ENCODE peak calls at places on chromosomes 11 and 22, in four cellular contexts. P is fibroblast of lung, E is spleen, G is lower lobe of right lung. M is an unnamed sample.

GRCh38 chr11:23425379-23425778 is 565.1 kb upstream of the CCDC179 start:
- DNase-seq in G (no peak), P (peak; percentile 2), E (no peak), M (no peak)

GRCh38 chr11:12539570-12539969 is 134.7 kb upstream of the TEAD1 start:
- DNase-seq in G (no peak), P (peak; percentile 97), E (no peak), M (no peak)

GRCh38 chr11:64665381-64665780 is 57.6 kb downstream of the NRXN2 start:
- DNase-seq in G (peak; percentile 39), P (no peak), E (no peak), M (no peak)

GRCh38 chr11:57474751-57475115 is 14.4 kb downstream of the RTN4RL2 start:
- DNase-seq in P (no peak), G (no peak), E (no peak), M (no peak)

GRCh38 chr11:9528573-9529332 is 44.7 kb upstream of the WEE1 start:
- DNase-seq in P (no peak), E (no peak), G (no peak), M (no peak)

GRCh38 chr22:19799322-19800190 is 39.0 kb downstream of the TBX1 start:
- DNase-seq in G (peak; percentile 41), E (no peak), P (peak; percentile 80), M (no peak)

GRCh38 chr22:45917700-45918454 is 59.1 kb downstream of the WNT7B start:
- DNase-seq in G (no peak), P (no peak), E (no peak), M (no peak)

GRCh38 chr11:65165847-65166317 is 4.2 kb upstream of the SPDYC start:
- DNase-seq in G (no peak), P (no peak), E (no peak), M (peak; percentile 74)

GRCh38 chr11:32312206-32312817 is 123.0 kb downstream of the WT1 start:
- DNase-seq in P (peak; percentile 53), E (no peak), G (no peak), M (no peak)

GRCh38 chr11:73172992-73173656 is 31.0 kb upstream of the FCHSD2 start:
- DNase-seq in E (no peak), P (no peak), G (no peak), M (no peak)

GRCh38 chr11:94007906-94008305 is 13.2 kb upstream of the HEPHL1 start:
- DNase-seq in E (no peak), G (no peak), P (no peak), M (no peak)

GRCh38 chr11:134223066-134223465 is 701 bp downstream of the NCAPD3 start:
- DNase-seq in P (no peak), E (peak; percentile 68), G (no peak), M (peak; percentile 25)

GRCh38 chr11:75565221-75565814 is 3.3 kb downstream of the SERPINH1 start:
- DNase-seq in E (no peak), G (no peak), P (peak; percentile 67), M (no peak)

GRCh38 chr22:27842994-27843431 is 41.5 kb upstream of the MN1 start:
- DNase-seq in E (no peak), G (no peak), P (no peak), M (no peak)

GRCh38 chr11:35210886-35211546 is 72.0 kb downstream of the CD44 start:
- DNase-seq in E (no peak), G (no peak), P (no peak), M (no peak)

GRCh38 chr22:45341503-45341902 is 31.8 kb downstream of the FAM118A start:
- DNase-seq in E (no peak), P (no peak), G (no peak), M (no peak)

DNA sequence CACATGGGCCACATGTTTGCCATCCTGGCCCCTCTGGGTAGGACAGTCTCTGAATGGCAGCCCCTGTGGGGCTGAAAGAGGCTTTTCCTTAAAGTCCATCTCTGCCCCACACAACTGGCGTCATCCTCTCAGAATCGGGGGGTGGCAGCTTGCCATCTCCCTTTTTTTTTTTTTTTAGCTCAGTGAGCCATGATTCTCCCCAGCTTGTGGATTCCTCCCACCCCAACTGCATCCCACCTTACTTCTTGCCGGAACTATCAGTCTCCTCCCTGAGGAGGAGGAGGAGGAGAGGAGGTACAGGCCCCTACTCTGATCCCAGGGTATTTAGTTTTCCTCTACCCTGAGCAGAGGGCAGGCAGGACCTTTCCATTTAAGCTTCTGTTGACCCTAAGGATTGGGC is 3.4 kb downstream of the DGKZ start:
- DNase-seq in P (no peak), G (no peak), E (no peak), M (no peak)
- H3K27ac ChIP-seq in P (no peak overlapping the region), G (no peak overlapping the region), E (peak overlapping the region; percentile 65), M (no peak overlapping the region)

DNA sequence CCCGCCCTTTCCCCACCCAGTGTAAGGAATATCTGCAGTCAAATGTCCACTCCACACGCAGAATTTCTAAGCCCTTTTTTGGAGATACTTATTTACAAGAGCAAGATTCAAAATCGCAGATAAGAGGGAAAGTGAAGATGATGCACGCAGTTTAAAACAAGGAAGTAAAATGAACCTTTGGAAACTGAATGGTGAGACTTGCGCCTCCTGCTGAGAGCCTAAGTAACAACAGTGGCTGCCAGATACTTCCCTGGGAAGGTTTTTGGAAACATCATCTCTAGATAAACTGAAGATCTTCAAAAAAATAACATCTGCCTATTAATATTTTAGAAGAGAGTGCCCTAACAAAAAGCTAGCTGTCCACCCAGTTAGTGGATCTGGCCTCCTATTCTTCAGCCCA is 963.1 kb upstream of the FAT3 start:
- DNase-seq in E (no peak), P (no peak), G (no peak), M (no peak)
- TF ChIP-seq CTCF in E (no peak), P (no peak), G (no peak), M (no peak)

DNA sequence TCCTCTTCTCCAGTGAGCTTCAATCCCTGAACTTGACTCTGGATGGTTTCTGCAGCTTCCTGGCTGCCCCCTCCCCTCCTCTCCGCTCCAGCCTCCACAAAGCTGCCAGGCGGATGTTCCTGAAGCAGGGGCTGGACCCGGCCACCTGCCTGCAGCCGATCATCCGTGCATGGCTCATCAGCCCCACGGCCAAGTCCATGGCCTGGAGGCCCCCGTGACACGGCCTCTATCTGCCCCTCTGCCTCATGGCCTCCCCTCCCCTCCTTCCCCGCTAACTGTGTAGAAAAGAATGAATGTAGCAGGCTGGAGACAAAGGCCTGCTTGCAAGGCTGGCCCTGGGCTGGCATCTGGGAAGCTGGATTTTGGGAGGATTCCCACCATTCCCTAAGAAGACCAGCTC is 6.8 kb upstream of the SUN2 start:
- DNase-seq in P (no peak), G (no peak), E (no peak), M (no peak)
- H3K27ac ChIP-seq in P (no peak overlapping the region), G (no peak overlapping the region), E (no peak overlapping the region), M (no peak overlapping the region)

DNA sequence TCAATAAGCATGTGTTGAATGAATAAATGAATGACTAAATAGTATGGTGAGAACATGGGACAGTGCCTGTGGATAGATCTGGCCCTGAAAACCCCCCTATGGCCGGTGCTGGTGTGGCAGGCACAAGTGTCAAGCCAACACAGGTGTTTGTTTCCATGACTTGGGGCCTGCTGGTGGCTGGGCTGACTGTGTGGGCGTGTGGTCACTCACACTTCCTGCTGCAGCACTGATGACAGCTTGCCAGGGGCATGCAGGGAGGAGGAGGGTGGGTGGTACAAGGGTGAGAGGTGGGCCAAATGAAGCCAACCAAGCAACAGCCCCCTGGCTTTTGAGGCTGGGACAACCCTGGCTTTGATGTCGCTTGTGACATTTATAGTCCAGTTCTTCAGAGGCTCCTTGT is 30.3 kb upstream of the ABCC8 start:
- DNase-seq in G (no peak), P (no peak), E (no peak), M (no peak)
- TF ChIP-seq CTCF in G (no peak), P (no peak), E (no peak), M (no peak)

GRCh38 chr11:33534575-33534974 is 166.1 kb downstream of the C11orf91 start:
- DNase-seq in P (no peak), G (no peak), E (no peak), M (no peak)

GRCh38 chr11:33533668-33534067 is 167.0 kb downstream of the C11orf91 start:
- DNase-seq in E (no peak), G (no peak), P (peak; percentile 24), M (no peak)

GRCh38 chr11:33532720-33533119 is 167.9 kb downstream of the C11orf91 start:
- DNase-seq in P (no peak), G (no peak), E (no peak), M (no peak)

GRCh38 chr11:33538726-33539125 is 161.9 kb downstream of the C11orf91 start:
- DNase-seq in P (no peak), E (no peak), G (no peak), M (no peak)

GRCh38 chr11:33536178-33536577 is 164.4 kb downstream of the C11orf91 start:
- DNase-seq in G (no peak), E (no peak), P (no peak), M (no peak)
- H3K27ac ChIP-seq in G (no peak overlapping the region), E (no peak overlapping the region), P (no peak overlapping the region), M (no peak overlapping the region)

DNA sequence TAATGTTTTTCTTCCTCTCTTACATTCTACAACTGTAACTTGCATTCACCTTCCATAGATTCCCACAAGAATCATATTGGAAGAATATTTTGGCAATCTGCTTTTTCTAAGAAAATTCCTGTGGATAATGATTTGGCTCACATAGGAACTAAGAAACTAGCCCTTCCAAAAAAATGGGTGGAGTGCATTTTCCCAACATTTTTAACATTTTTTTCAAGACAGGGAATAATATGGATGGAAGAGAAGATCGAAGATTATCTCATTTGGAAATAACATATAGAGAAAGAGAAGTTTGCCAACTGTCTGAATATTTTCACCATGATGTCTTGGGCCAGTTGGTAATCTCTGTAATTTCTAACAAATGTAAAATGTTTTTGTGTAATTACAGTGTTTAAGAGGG is 256.8 kb upstream of the POU2AF2 start:
- DNase-seq in G (no peak), E (no peak), P (no peak), M (no peak)
- TF ChIP-seq CTCF in G (no peak), E (no peak), P (no peak), M (no peak)

DNA sequence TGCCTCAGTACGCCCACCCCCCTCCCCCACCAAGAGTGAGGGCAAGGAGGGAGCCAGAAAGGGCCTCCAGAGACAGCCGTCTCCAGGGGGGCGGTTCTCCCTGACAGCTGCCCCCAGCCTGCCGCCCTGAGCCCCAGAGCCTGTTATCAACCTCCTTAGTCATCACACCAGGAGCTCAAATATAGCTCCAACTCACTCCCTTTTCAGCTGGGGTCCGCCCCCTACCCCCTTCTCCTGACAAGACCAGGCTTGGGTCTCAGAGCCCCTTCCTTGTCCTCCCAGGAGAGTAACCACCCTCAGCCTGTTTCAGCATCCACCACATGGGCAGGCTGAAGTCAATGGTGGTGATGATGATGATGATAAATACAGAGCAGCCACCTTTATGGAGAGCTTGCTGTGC is 2.5 kb upstream of the INPP5J start:
- DNase-seq in G (no peak), P (no peak), E (peak; percentile 49), M (no peak)
- H3K27ac ChIP-seq in G (no peak overlapping the region), P (no peak overlapping the region), E (no peak overlapping the region), M (no peak overlapping the region)

GRCh38 chr22:50074551-50075042 is 10.6 kb downstream of the MLC1 start:
- DNase-seq in P (no peak), G (no peak), E (no peak), M (peak; percentile 36)

GRCh38 chr22:50072167-50072555 is 13.1 kb downstream of the MLC1 start:
- DNase-seq in P (no peak), G (no peak), E (no peak), M (no peak)

GRCh38 chr22:50071432-50072166 is 13.5 kb upstream of the TTLL8 start:
- DNase-seq in E (no peak), P (no peak), G (no peak), M (no peak)

GRCh38 chr22:50072714-50073538 is 12.3 kb downstream of the MLC1 start:
- DNase-seq in G (no peak), E (peak; percentile 45), P (no peak), M (no peak)

GRCh38 chr22:50074056-50074455 is 11.2 kb downstream of the MLC1 start:
- DNase-seq in E (peak; percentile 36), G (no peak), P (no peak), M (no peak)
- TF ChIP-seq CTCF in E (no peak), G (no peak), P (no peak), M (no peak)

GRCh38 chr11:127098684-127099083 is 98.1 kb upstream of the KIRREL3 start:
- DNase-seq in P (no peak), E (no peak), G (no peak), M (no peak)
- H3K27ac ChIP-seq in P (no peak overlapping the region), E (no peak overlapping the region), G (no peak overlapping the region), M (no peak overlapping the region)

M was measured in colonic mucosa.